ENCODE peak calls at places on chromosome 18, in five cellular contexts. K is right lobe of liver, X is hepatocyte, L is tibial nerve, B is mammary epithelial cell. H is an unnamed sample.

GRCh38 chr18:62963522-62963921 is 248.2 kb downstream of the PHLPP1 start:
- DNase-seq in K (no peak), X (peak; percentile 49), L (no peak), B (no peak), H (no peak)

GRCh38 chr18:47151457-47151856 is 1.2 kb upstream of the HDHD2 start:
- DNase-seq in K (no peak), X (no peak), L (no peak), B (no peak), H (no peak)

GRCh38 chr18:48948112-48949050 is 2.4 kb downstream of the SMAD7 start:
- DNase-seq in K (peak; percentile 78), X (peak; percentile 85), L (no peak), B (peak; percentile 51), H (peak; percentile 37)

GRCh38 chr18:5159080-5159479 is 38.0 kb downstream of the AKAIN1 start:
- DNase-seq in K (no peak), X (no peak), L (no peak), B (no peak), H (no peak)

GRCh38 chr18:36501100-36501499 is 203.6 kb downstream of the FHOD3 start:
- DNase-seq in K (no peak), X (no peak), L (no peak), B (peak; percentile 60), H (no peak)

GRCh38 chr18:24613887-24614286 is 153.4 kb downstream of the HRH4 start:
- DNase-seq in K (no peak), X (no peak), L (no peak), B (no peak), H (no peak)

GRCh38 chr18:79573921-79574491 is 105.6 kb upstream of the CTDP1 start:
- DNase-seq in K (peak; percentile 11), X (no peak), L (no peak), B (no peak), H (no peak)

GRCh38 chr18:80148316-80149199 is 39.5 kb downstream of the ADNP2 start:
- DNase-seq in K (no peak), X (no peak), L (no peak), B (peak; percentile 26), H (no peak)

GRCh38 chr18:41745166-41746049 is 209.6 kb upstream of the PIK3C3 start:
- DNase-seq in K (peak; percentile 55), X (peak; percentile 80), L (no peak), B (peak; percentile 28), H (peak; percentile 24)

GRCh38 chr18:77077836-77078456 is 54.6 kb downstream of the MBP start:
- DNase-seq in K (no peak), X (no peak), L (no peak), B (peak; percentile 33), H (no peak)

GRCh38 chr18:58942486-58942885 is 77.8 kb downstream of the ZNF532 start:
- DNase-seq in K (peak; percentile 56), X (no peak), L (no peak), B (peak; percentile 8), H (no peak)

GRCh38 chr18:35002120-35002519 is 39.1 kb upstream of the MAPRE2 start:
- DNase-seq in K (no peak), X (no peak), L (no peak), B (no peak), H (no peak)

GRCh38 chr18:7177131-7177744 is 53.7 kb upstream of the LRRC30 start:
- DNase-seq in K (no peak), X (peak; percentile 86), L (peak; percentile 73), B (peak; percentile 72), H (peak; percentile 8)

GRCh38 chr18:69002233-69002632 is 204.4 kb downstream of the CCDC102B start:
- DNase-seq in K (no peak), X (no peak), L (no peak), B (no peak), H (no peak)

GRCh38 chr18:48732767-48733424 is 194.1 kb downstream of the CTIF start:
- DNase-seq in K (peak; percentile 7), X (no peak), L (no peak), B (peak; percentile 60), H (no peak)

GRCh38 chr18:51196811-51197660 is 445 bp downstream of the MEX3C start:
- DNase-seq in K (no peak), X (peak; percentile 74), L (peak; percentile 22), B (peak; percentile 45), H (no peak)

GRCh38 chr18:26057208-26057821 is 33.1 kb downstream of the SS18 start:
- DNase-seq in K (no peak), X (peak; percentile 25), L (no peak), B (no peak), H (no peak)

GRCh38 chr18:14961991-14962390 is 214.0 kb downstream of the ANKRD30B start:
- DNase-seq in K (no peak), X (no peak), L (no peak), B (no peak), H (no peak)

GRCh38 chr18:9696701-9697100 is 11.4 kb upstream of the RAB31 start:
- DNase-seq in K (no peak), X (no peak), L (no peak), B (no peak), H (no peak)

GRCh38 chr18:6370410-6370809 is 44.3 kb downstream of the L3MBTL4 start:
- DNase-seq in K (peak; percentile 27), X (no peak), L (no peak), B (no peak), H (no peak)

GRCh38 chr18:9475643-9476580 is 599 bp downstream of the RALBP1 start:
- DNase-seq in K (no peak), X (peak; percentile 11), L (peak; percentile 7), B (peak; percentile 37), H (no peak)

GRCh38 chr18:73766915-73767314 is 380.7 kb downstream of the FBXO15 start:
- DNase-seq in K (no peak), X (no peak), L (no peak), B (no peak), H (no peak)

GRCh38 chr18:23135679-23136325 is 517 bp downstream of the CABLES1 start:
- DNase-seq in K (peak; percentile 55), X (peak; percentile 64), L (no peak), B (no peak), H (no peak)
- H3K27ac ChIP-seq in K (peak overlapping the region; percentile 92), X (peak overlapping the region; percentile 4), L (peak overlapping the region; percentile 79), B (no peak overlapping the region), H (peak overlapping the region; percentile 83)

DNA sequence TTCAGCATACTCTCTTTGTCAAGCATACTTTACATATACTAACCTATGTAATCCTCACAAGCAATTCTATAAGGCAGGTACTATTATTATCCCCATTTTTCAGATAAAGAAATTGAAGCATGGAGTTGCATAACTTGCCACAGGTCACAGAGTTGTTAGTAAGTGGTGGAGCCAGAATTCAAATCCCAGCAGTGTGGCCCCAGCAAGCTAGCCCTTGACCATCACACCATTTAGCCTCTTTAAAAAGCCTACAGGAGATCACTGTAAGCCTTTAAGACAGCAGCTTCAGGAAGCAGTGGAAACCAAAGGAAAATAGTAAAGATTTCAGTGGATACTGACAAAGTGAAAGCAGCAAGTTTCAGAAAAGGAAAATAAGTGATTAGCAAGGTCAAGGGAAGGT is 11.8 kb downstream of the B4GALT6 start:
- DNase-seq in K (no peak), X (no peak), L (no peak), B (no peak), H (no peak)
- H3K27ac ChIP-seq in K (no peak overlapping the region), X (peak overlapping the region; percentile 48), L (no peak overlapping the region), B (no peak overlapping the region), H (no peak overlapping the region)

GRCh38 chr18:55327454-55327853 is 260.5 kb downstream of the TCF4 start:
- DNase-seq in K (no peak), X (no peak), L (no peak), B (no peak), H (no peak)
- H3K27ac ChIP-seq in K (no peak overlapping the region), X (no peak overlapping the region), L (peak overlapping the region; percentile 50), B (no peak overlapping the region), H (peak overlapping the region; percentile 32)

DNA sequence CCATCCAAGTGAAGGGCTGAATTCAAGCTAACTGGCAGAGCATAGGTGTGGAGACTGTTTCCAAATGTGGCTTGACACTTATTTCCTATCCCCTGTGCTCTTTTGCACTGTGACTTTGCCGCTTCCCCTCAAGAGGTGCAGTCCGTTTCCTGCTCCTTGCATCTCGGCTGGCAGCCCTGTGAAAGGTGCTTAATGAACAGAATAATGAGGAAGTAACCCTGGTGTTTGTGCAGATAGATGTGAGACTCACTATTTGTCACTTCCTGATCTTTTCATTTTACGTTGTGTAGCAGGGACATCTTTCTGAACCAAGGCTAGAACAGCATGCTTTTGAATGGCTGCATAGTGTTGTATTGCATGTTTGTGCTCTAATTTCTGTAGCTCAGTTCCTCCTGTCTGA is 60.8 kb downstream of the CEP192 start:
- DNase-seq in K (no peak), X (no peak), L (no peak), B (no peak), H (no peak)
- H3K27ac ChIP-seq in K (no peak overlapping the region), X (no peak overlapping the region), L (no peak overlapping the region), B (no peak overlapping the region), H (no peak overlapping the region)